ENCODE peak calls at places on chromosome 21, in five cellular contexts. K, M, T, I and N are unnamed samples.

GRCh38 chr21:16533692-16534407 is 804.1 kb downstream of the USP25 start:
- DNase-seq in K (no peak), I (no peak), M (no peak), T (no peak), N (no peak)

GRCh38 chr21:31609081-31609480 is 50.4 kb upstream of the SOD1 start:
- DNase-seq in I (no peak), M (no peak), T (no peak), K (no peak), N (no peak)

GRCh38 chr21:39593522-39593921 is 19.2 kb upstream of the B3GALT5 start:
- DNase-seq in K (no peak), M (no peak), T (no peak), I (no peak), N (no peak)

GRCh38 chr21:19607983-19608668 is 1204.5 kb upstream of the TMPRSS15 start:
- DNase-seq in I (no peak), K (no peak), T (no peak), M (no peak), N (no peak)

GRCh38 chr21:32334980-32335471 is 36.4 kb downstream of the MRAP start:
- DNase-seq in M (no peak), I (no peak), T (peak), K (no peak), N (no peak)

GRCh38 chr21:41758550-41758949 is 8.3 kb downstream of the RIPK4 start:
- DNase-seq in M (no peak), K (no peak), T (no peak), I (no peak), N (no peak)

GRCh38 chr21:41439245-41439644 is 13.2 kb downstream of the MX1 start:
- DNase-seq in T (no peak), M (no peak), I (no peak), K (no peak), N (no peak)

GRCh38 chr21:43755820-43756594 is 20.1 kb downstream of the CSTB start:
- DNase-seq in M (no peak), K (no peak), T (no peak), I (no peak), N (no peak)

GRCh38 chr21:42474043-42474831 is 21.8 kb downstream of the RSPH1 start:
- DNase-seq in T (no peak), M (peak), K (no peak), I (no peak), N (peak)

GRCh38 chr21:46545363-46545762 is 59.5 kb downstream of the S100B start:
- DNase-seq in M (no peak), K (no peak), I (no peak), T (no peak), N (no peak)

GRCh38 chr21:38367646-38368045 is 110.9 kb downstream of the KCNJ15 start:
- DNase-seq in K (no peak), M (no peak), I (no peak), T (no peak), N (no peak)

GRCh38 chr21:33441489-33442477 is 38.0 kb downstream of the TMEM50B start:
- DNase-seq in K (no peak), M (no peak), I (no peak), T (peak), N (peak)

GRCh38 chr21:21860888-21861287 is 862.7 kb downstream of the NCAM2 start:
- DNase-seq in I (no peak), K (no peak), M (no peak), T (no peak), N (no peak)

GRCh38 chr21:38813554-38813953 is 7.8 kb downstream of the ETS2 start:
- DNase-seq in T (no peak), K (no peak), I (no peak), M (no peak), N (no peak)

GRCh38 chr21:19420607-19421006 is 1017.0 kb upstream of the TMPRSS15 start:
- DNase-seq in K (no peak), I (no peak), M (no peak), T (no peak), N (no peak)

GRCh38 chr21:42366292-42367010 is at the start of gene TFF1:
- DNase-seq in K (no peak), M (peak), I (no peak), T (no peak), N (no peak)

GRCh38 chr21:43313221-43313938 is 113.6 kb downstream of the SIK1 start:
- DNase-seq in T (no peak), M (no peak), K (no peak), I (no peak), N (no peak)

GRCh38 chr21:31943586-31943985 is 70.8 kb downstream of the HUNK start:
- DNase-seq in T (no peak), K (no peak), M (no peak), I (no peak), N (no peak)

GRCh38 chr21:28066051-28066450 is 926.6 kb downstream of the LTN1 start:
- DNase-seq in T (no peak), I (no peak), M (no peak), K (no peak), N (no peak)

GRCh38 chr21:16992448-16992847 is 520.4 kb upstream of the CXADR start:
- DNase-seq in M (no peak), T (no peak), I (no peak), K (no peak), N (no peak)

GRCh38 chr21:33127154-33127893 is 57.4 kb downstream of the OLIG1 start:
- DNase-seq in I (peak), M (peak), K (peak), T (peak), N (no peak)

DNA sequence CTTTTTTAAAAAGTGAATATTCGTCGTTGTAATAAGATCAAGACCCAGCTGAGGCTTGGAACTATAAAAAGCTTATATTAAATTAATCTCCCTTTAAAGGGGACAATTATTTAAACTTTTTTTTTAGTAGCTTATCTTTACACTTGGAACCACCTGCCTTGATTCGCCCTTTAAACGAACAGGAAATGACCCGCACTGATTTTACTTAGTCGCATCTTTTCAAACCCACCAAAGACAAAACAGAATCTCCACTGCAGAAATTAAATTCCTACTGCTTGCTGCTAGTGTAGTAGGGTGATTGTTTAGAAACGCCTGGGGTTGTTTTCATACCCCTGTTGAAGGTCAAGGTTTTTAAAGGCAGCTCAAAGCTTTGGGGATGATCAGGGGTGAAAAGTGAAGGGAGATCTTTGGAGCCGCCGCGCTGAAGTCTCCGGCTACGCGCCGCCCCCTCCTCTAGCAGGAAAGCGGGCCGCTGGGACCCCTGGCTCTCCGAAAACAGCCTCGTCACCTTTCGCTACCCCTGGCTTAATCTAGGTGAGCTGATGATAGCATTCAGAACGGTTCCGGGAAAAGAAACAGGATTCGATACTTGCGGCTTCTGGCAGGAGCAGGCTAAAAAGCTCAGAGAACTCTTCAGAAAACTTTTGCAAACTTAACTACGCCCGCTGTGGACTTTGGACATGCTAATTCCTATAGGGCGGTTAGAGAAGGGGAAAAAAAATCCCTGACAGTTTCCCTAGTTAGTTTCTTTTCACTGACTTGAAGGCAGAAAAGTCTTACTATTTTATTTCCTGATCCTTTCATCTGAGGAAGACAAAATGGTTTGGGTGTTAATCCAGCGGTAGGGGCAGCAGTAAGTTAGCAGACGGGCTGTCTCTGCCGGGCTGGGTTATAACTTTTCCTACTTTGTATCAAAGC is 163.2 kb downstream of the RUNX1 start:
- DNase-seq in I (no peak), M (no peak), K (no peak), T (no peak), N (no peak)
- TF ChIP-seq CTCF in I (no peak), M (no peak), K (no peak), T (no peak), N (no peak)

GRCh38 chr21:25952306-25952705 is 217.5 kb downstream of the GABPA start:
- DNase-seq in M (no peak), I (no peak), T (no peak), K (no peak), N (no peak)
- TF ChIP-seq CTCF in M (no peak), I (no peak), T (no peak), K (no peak), N (no peak)

GRCh38 chr21:44909719-44910118 is 11.0 kb downstream of the ITGB2 start:
- DNase-seq in M (no peak), I (no peak), T (no peak), K (no peak), N (no peak)

GRCh38 chr21:44911066-44911383 is 9.7 kb downstream of the ITGB2 start:
- DNase-seq in I (no peak), K (no peak), T (no peak), M (no peak), N (no peak)

GRCh38 chr21:44912158-44912473 is 8.6 kb downstream of the ITGB2 start:
- DNase-seq in I (no peak), M (no peak), K (no peak), T (no peak), N (no peak)

GRCh38 chr21:44910229-44911065 is 10.3 kb downstream of the ITGB2 start:
- DNase-seq in M (no peak), T (no peak), I (no peak), K (no peak), N (no peak)

DNA sequence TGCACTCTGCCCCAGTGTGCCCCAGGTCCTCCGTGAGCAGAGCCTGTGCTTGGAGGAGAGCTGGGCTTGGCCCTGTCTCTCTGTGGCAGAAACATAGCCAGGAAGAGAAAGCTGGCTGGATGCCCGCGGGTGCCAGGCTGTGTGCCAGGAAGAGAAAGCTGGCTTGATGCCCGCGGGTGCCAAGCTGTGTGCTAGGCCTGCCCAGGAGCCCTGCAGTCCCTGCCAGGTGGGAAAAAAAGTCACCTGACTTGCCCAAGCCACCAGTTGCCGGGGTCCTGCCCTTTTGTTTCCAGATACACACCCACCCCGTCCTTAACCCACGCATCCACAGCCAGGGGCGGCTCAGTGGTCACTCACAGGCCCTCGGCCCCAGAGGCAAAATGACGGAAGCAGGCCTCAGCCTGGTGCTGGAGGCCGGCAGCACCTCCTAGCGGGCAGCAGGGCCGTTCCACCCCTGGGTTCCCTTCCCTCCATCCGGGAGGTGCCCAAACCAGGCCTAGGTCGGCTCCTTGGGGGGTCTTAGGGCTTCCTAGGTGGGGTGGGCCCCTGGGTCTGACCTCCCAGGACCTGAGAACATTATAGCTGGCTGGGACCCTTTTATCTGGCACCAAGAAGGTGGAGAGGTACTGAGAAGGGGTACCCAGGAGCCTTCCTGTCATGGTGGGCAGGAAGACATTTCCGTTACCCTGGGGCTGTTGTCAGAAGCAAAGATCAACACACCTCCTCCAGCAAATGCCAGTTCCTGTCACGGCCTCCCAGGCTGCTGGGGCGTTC is 9.1 kb downstream of the ITGB2 start:
- DNase-seq in M (peak), T (no peak), I (no peak), K (no peak), N (no peak)
- TF ChIP-seq CTCF in M (peak), T (peak), I (no peak), K (no peak), N (no peak)

DNA sequence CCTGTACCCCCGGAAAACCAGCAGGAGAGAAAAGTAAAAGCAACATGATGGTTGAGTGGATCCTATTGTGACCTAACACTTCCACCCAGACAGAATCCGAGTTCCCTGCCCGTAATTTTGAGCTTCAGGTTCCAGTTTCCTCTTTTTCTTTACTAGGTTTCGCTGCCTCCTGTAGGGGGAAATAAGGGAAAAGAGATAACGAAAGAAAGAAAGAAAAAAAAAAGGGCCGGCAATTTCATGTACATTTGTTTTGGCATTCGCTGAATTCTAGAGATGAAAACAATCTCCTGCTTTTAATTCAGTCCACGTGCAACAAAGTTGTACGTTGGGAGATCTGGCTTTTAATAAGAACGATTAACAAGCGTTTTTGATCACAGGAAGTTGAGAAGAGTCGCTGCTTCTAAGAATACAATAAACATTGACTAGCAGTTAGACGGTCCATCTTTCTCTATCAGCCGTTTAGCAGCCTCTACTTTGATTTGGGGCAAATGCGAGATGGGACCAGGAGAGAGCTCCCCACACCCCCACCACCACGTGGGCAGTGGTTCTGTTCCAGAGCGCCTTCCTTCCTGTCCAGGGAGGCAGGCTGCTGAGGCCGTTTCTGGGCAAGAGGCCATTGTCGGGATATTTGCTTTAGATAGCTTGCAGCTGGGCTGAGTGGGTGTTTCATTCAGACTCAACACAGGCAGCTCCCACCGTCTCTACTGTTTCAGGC is 155.9 kb upstream of the RUNX1 start:
- DNase-seq in K (no peak), M (no peak), I (no peak), T (peak), N (no peak)
- TF ChIP-seq CTCF in K (no peak), M (no peak), I (no peak), T (peak), N (no peak)

GRCh38 chr21:37082856-37083611 is 10.0 kb downstream of the TTC3 start:
- DNase-seq in T (no peak), K (no peak), M (no peak), I (no peak), N (no peak)

GRCh38 chr21:37085726-37086125 is 12.7 kb downstream of the TTC3 start:
- DNase-seq in I (no peak), K (no peak), M (no peak), T (no peak), N (no peak)

GRCh38 chr21:37082375-37082774 is 9.3 kb downstream of the TTC3 start:
- DNase-seq in M (no peak), K (no peak), T (no peak), I (no peak), N (no peak)

GRCh38 chr21:37088196-37088595 is 15.1 kb downstream of the TTC3 start:
- DNase-seq in I (no peak), K (no peak), M (no peak), T (no peak), N (no peak)

GRCh38 chr21:37087188-37087587 is 14.1 kb downstream of the TTC3 start:
- DNase-seq in K (no peak), T (peak), M (peak), I (no peak), N (no peak)
- TF ChIP-seq CTCF in K (peak), T (peak), M (no peak), I (peak), N (no peak)

DNA sequence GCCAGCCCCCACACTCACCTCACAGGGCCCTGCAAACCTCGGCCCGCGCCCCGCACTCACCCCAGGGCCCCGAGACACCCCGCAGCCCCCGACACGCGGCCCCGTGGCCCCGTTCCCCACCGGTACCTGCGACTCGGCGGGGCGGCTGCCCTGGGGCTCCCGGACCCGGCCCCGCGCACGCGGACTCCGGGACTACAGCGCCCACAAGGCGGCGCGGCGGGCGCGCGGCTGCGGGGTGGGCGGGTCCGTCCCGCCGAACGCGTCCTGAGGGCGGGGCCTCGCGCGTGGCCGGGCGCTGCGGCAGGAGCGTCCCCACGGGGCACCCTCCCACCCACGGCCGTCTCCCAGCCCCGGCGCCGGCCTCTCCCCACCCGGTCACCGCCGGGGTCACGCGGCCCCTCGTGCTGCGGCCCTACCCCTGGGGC is at the start of gene SLC19A1:
- DNase-seq in K (peak), T (peak), M (peak), I (peak), N (peak)
- TF ChIP-seq CTCF in K (peak), T (no peak), M (no peak), I (peak), N (no peak)

GRCh38 chr21:14120091-14120734 is 90.5 kb downstream of the LIPI start:
- DNase-seq in M (no peak), K (peak), I (no peak), T (no peak), N (no peak)
- TF ChIP-seq CTCF in M (no peak), K (peak), I (peak), T (peak), N (no peak)